ENCODE peak calls at places on chromosomes 6 and 20, in seven cellular contexts. W is neuronal stem cell, N is IMR-90, R is H9, P is H1, M is trophoblast cell, L is mesenchymal stem cell. K is an unnamed sample.

GRCh38 chr6:85923013-85923430 is 280.3 kb upstream of the SYNCRIP start:
- DNase-seq in M (peak), R (peak), N (peak), P (peak), W (peak), L (peak), K (peak)

GRCh38 chr20:60062431-60063336 is 104.5 kb downstream of the CDH26 start:
- DNase-seq in W (no peak), L (peak), P (no peak), N (peak), R (peak), M (peak), K (no peak)

GRCh38 chr6:167575201-167575696 is 250.4 kb downstream of the TTLL2 start:
- DNase-seq in W (no peak), N (no peak), P (no peak), R (no peak), M (no peak), L (no peak), K (no peak)

GRCh38 chr6:166540631-166541331 is 45.7 kb downstream of the RAMACL start:
- DNase-seq in M (no peak), P (no peak), N (peak), W (no peak), R (no peak), L (no peak), K (no peak)

GRCh38 chr20:1806456-1806855 is 88.8 kb upstream of the SIRPA start:
- DNase-seq in M (no peak), L (no peak), R (no peak), N (no peak), W (no peak), P (no peak), K (no peak)

GRCh38 chr6:129750390-129750789 is 40.4 kb upstream of the ARHGAP18 start:
- DNase-seq in W (no peak), M (no peak), P (no peak), L (peak), N (no peak), R (no peak), K (no peak)

GRCh38 chr6:154261688-154262397 is 94.8 kb downstream of the IPCEF1 start:
- DNase-seq in P (no peak), N (no peak), R (no peak), W (no peak), L (no peak), M (no peak), K (no peak)

GRCh38 chr6:111592726-111593515 is 12.8 kb downstream of the TRAF3IP2 start:
- DNase-seq in P (no peak), M (peak), N (no peak), W (no peak), R (no peak), L (no peak), K (peak)

GRCh38 chr6:164210323-164210722 is 795.8 kb downstream of the QKI start:
- DNase-seq in W (no peak), M (no peak), P (no peak), R (no peak), N (no peak), L (no peak), K (no peak)

GRCh38 chr6:104483225-104483834 is 376.4 kb downstream of the HACE1 start:
- DNase-seq in L (peak), W (no peak), P (no peak), M (peak), N (no peak), R (no peak), K (peak)

GRCh38 chr20:64261138-64261537 is 5.6 kb downstream of the PCMTD2 start:
- DNase-seq in R (no peak), N (peak), L (peak), P (peak), M (peak), W (no peak), K (peak)

GRCh38 chr6:36807750-36808149 is 31.5 kb downstream of the CPNE5 start:
- DNase-seq in N (no peak), L (no peak), W (no peak), M (no peak), R (no peak), P (no peak), K (peak)
- H2BK5ac ChIP-seq in N (no peak), L (no peak), W (no peak), M (no peak), R (no peak), P (no peak), K (no peak)

DNA sequence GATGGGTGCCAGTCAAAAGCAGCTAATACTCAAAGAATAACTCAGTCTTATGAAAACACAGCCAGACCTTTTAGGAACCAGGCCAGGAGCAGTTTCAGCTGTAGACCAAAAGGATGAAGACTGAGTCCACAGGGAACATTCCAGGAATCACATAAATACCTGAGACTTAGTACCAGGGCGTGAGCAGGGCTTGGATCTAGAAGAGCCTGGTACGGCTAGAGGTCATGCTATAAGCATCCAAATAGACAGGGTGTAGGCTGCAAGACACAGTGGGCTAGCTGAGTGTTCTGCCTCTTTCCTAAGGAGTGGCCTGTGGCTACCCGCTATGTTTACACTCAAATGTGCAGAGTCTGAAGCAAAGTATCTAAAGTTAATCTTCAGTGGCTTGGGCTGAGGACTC is 29.5 kb upstream of the LRRC1 start:
- DNase-seq in N (peak), M (peak), W (no peak), L (peak), R (no peak), P (no peak), K (peak)
- H3K27ac ChIP-seq in N (no peak), M (no peak), W (no peak), L (peak), R (no peak), P (no peak), K (no peak)

GRCh38 chr20:20366551-20366895 is 1.4 kb upstream of the INSM1 start:
- DNase-seq in N (no peak), L (no peak), P (no peak), M (no peak), R (no peak), W (no peak), K (no peak)

GRCh38 chr20:20364747-20365558 is 3.0 kb upstream of the INSM1 start:
- DNase-seq in L (no peak), P (peak), N (no peak), R (no peak), W (no peak), M (no peak), K (no peak)

GRCh38 chr20:20366896-20367680 is 816 bp upstream of the INSM1 start:
- DNase-seq in M (no peak), W (peak), P (peak), R (peak), L (no peak), N (no peak), K (peak)

GRCh38 chr20:20364016-20364746 is 3.7 kb upstream of the INSM1 start:
- DNase-seq in N (no peak), L (no peak), W (peak), M (no peak), P (peak), R (peak), K (peak)

DNA sequence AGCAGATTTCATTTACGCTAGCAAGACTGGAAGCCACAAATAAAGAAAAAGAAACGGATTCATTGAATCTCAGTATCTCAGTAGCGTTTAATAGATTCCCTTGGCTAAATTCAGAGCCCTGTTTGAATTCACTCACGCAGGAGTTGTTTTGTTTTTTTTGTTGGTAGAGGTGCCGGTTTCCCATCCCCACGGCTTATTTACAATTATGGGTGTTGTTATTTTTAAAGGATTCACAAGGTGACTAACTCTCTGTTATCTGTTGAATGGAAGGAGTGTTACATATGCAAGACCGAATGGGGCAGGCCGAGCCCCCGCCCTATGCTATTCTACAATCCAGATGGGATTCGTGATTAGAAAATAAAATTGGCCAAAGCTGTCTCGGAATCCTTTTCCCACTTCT is 2.3 kb upstream of the INSM1 start:
- DNase-seq in M (no peak), W (no peak), R (no peak), P (no peak), L (no peak), N (no peak), K (no peak)
- H2BK5ac ChIP-seq in M (no peak), W (no peak), R (no peak), P (no peak), L (no peak), N (no peak), K (no peak)

GRCh38 chr6:53236241-53236640 is 87.6 kb upstream of the GCM1 start:
- DNase-seq in P (no peak), R (no peak), M (peak), W (no peak), L (no peak), N (no peak), K (no peak)
- H3K27ac ChIP-seq in P (no peak), R (no peak), M (no peak), W (no peak), L (no peak), N (no peak), K (no peak)

GRCh38 chr6:38786486-38786885 is 71.4 kb downstream of the DNAH8 start:
- DNase-seq in L (no peak), N (no peak), P (no peak), R (no peak), M (no peak), W (no peak), K (no peak)
- H2BK5ac ChIP-seq in L (no peak), N (no peak), P (no peak), R (no peak), M (no peak), W (no peak), K (no peak)

GRCh38 chr6:6557871-6558270 is 30.6 kb upstream of the LY86 start:
- DNase-seq in P (no peak), W (no peak), N (no peak), M (peak), R (no peak), L (no peak), K (no peak)
- H3K27ac ChIP-seq in P (no peak), W (no peak), N (no peak), M (no peak), R (no peak), L (no peak), K (no peak)

GRCh38 chr6:143414769-143415168 is 35.7 kb downstream of the ADAT2 start:
- DNase-seq in P (no peak), R (no peak), N (no peak), W (no peak), M (no peak), L (no peak), K (no peak)
- H2BK5ac ChIP-seq in P (no peak), R (no peak), N (no peak), W (no peak), M (no peak), L (no peak), K (no peak)

DNA sequence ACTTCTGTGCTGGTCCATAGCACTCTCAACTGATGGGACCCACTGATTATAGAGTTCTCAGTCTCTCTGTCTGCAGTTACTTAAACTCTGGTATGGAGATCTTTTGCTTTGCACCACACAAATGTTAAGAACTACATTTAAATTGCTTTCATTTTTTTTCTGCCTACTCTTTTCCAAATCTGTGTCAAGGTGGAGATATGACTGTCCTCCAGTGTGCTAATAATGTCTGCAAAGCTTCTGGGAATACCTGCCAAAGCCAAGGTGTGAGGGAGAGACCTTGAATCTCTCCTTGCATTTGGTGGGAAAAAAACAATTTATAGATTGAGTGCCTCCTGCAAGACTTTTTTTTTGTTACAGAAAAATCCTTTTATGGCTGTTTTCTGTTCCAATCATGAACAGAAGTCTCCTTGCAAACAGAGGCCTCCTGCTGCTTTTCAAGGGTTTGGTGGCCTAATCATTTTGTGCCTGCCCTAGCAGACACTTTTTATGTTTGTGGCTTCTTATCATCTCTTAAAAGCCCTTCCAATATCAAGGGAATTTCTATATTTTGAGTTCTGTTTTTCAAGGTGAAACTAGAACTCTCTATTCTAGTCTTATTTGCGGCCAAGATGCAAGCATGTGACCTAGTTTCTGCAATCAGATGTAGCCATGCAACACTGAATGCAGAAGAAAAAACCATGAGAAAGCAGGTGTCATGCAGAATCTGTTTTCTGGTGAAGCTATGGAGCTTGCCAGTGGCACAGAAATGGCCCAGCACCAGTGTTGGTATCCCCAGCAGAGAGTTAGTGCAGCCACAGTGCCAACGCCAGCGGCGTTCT is 23.2 kb upstream of the AKIRIN2 start:
- DNase-seq in L (no peak), P (no peak), R (no peak), N (no peak), M (no peak), W (no peak), K (no peak)
- H3K27ac ChIP-seq in L (no peak), P (no peak), R (no peak), N (no peak), M (no peak), W (no peak), K (no peak)